ENCODE peak calls at places on chromosomes 6 and 20, in ten cellular contexts. T is adipocyte, C is upper lobe of right lung, H is small intestine, L is Peyer's patch, R is suprapubic skin, D is right lobe of liver, U is ovary, P is aorta, K is Panc1. X is an unnamed sample.

GRCh38 chr6:154595538-154595937 is 85.1 kb upstream of the CNKSR3 start:
- DNase-seq in R (no peak), C (no peak), T (no peak), U (no peak), P (no peak), H (no peak), L (no peak), K (no peak), D (no peak), X (no peak)

GRCh38 chr20:47468290-47469050 is 33.2 kb upstream of the NCOA3 start:
- DNase-seq in T (no peak), D (no peak), L (peak; percentile 75), K (no peak), H (peak; percentile 12), R (no peak), U (no peak), P (no peak), C (no peak), X (no peak)

GRCh38 chr20:5865604-5866003 is 84.7 kb downstream of the TRMT6 start:
- DNase-seq in U (no peak), D (no peak), K (no peak), C (no peak), P (no peak), R (no peak), L (no peak), H (no peak), T (no peak), X (no peak)

GRCh38 chr6:15997751-15998388 is 131.0 kb upstream of the MYLIP start:
- DNase-seq in C (no peak), U (no peak), T (no peak), H (peak; percentile 8), K (no peak), P (no peak), D (no peak), L (no peak), R (no peak), X (no peak)

GRCh38 chr20:47487175-47487917 is 14.3 kb upstream of the NCOA3 start:
- DNase-seq in R (no peak), K (no peak), T (no peak), H (peak; percentile 21), P (no peak), C (no peak), D (no peak), L (peak; percentile 70), U (no peak), X (peak; percentile 78)

GRCh38 chr6:98308564-98308963 is 525.8 kb upstream of the POU3F2 start:
- DNase-seq in L (no peak), K (no peak), R (no peak), P (no peak), C (no peak), D (no peak), T (no peak), U (no peak), H (no peak), X (no peak)

GRCh38 chr6:144480518-144480917 is 195.4 kb downstream of the UTRN start:
- DNase-seq in H (no peak), L (no peak), P (no peak), D (no peak), C (no peak), R (no peak), U (no peak), K (no peak), T (peak; percentile 36), X (no peak)

GRCh38 chr20:47024461-47024937 is 129.9 kb downstream of the EYA2 start:
- DNase-seq in R (no peak), L (no peak), D (no peak), T (peak; percentile 91), H (no peak), K (no peak), C (no peak), U (no peak), P (no peak), X (no peak)

GRCh38 chr20:47847882-47848485 is 62.7 kb upstream of the SULF2 start:
- DNase-seq in P (no peak), C (no peak), K (no peak), T (no peak), U (no peak), R (no peak), L (no peak), H (no peak), D (no peak), X (no peak)

GRCh38 chr6:163667372-163668060 is 253.0 kb downstream of the QKI start:
- DNase-seq in T (peak; percentile 14), L (peak; percentile 73), U (no peak), P (no peak), R (no peak), C (no peak), K (no peak), H (peak; percentile 2), D (no peak), X (peak; percentile 83)

DNA sequence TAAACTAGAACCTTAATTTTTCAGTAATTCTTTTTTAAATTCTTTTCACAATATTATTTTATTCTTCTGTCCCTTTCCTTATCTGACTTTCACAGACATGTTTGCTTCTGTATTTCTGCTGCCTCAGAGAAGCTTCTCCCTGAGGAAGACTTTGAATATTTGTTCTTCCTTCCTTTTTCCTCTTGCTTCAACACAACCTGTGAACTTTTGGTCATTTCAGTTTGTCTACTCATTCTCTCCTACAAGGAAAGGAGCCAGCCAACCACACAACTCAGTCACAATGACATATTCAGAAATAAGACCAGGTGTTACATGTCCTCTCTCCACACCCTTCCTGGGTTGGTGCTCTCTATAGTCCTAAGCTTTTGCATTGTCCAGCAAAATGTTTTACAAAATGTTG is 310.4 kb downstream of the TFAP2B start:
- DNase-seq in C (no peak), R (no peak), H (no peak), P (no peak), D (no peak), K (no peak), T (no peak), U (no peak), L (no peak), X (no peak)
- H3K9me3 ChIP-seq in C (no peaks in the 10 kb centered on the region), R (no peaks in the 10 kb centered on the region), H (no peaks in the 10 kb centered on the region), P (no peaks in the 10 kb centered on the region), D (no peaks in the 10 kb centered on the region), K (no peaks in the 10 kb centered on the region), T (no peaks in the 10 kb centered on the region), U (no peaks in the 10 kb centered on the region), L (no peaks in the 10 kb centered on the region), X (no peaks in the 10 kb centered on the region)

DNA sequence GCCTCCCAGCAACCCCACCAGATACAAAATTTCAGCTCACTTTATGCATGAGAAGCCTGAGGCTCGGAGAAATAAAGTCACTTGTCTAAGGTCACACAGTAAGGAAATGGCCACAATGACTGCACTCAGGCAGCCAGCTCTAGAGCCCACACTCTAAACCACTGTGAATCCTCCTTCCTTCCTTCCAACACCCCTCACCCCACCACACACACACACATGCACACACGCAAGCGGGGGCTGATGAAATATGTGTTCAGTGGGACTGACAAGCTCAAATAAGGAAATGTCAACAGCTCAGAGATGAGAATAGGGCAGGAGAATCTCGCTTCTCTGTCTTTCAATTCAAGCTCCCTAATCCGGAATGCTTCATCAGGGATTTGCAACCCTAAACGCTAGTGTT is 6.0 kb upstream of the BPIFA1 start:
- DNase-seq in L (no peak), P (no peak), K (no peak), T (no peak), D (no peak), U (no peak), R (no peak), C (no peak), H (no peak), X (no peak)
- H3K4me1 ChIP-seq in L (no peaks in the 10 kb centered on the region), P (no peaks in the 10 kb centered on the region), K (no peaks in the 10 kb centered on the region), T (no peaks in the 10 kb centered on the region), D (no peaks in the 10 kb centered on the region), U (no peaks in the 10 kb centered on the region), R (no peaks in the 10 kb centered on the region), C (no peaks in the 10 kb centered on the region), H (no peaks in the 10 kb centered on the region), X (no peaks in the 10 kb centered on the region)

DNA sequence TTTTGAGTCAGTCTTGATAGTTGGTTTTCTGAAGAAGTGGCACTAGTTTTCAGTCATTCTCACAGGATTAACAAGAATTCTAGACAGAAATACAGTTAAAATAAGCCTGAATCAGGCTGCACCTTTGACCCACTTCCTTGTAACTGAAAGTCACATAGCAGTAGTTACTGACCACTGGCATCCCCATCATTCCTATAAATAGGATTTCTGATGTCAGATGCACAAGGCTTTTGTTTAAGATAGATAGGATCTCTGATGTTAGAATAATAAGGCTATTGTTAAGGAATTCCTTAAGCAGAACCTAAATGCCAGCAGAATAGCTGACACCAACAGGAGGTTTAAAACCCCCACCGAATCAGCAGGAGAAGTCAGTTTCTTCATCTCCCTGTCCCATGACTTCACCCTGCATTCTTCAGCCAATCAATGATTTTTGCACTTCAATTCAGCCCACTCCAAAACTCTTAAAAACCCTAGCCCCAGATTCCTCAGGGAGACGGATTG is 30.6 kb upstream of the ZBTB24 start:
- DNase-seq in T (peak; percentile 28), L (no peak), D (no peak), C (no peak), H (no peak), R (no peak), K (no peak), U (no peak), P (no peak), X (no peak)
- H3K9me3 ChIP-seq in T (no peaks in the 10 kb centered on the region), L (no peaks in the 10 kb centered on the region), D (no peaks in the 10 kb centered on the region), C (no peaks in the 10 kb centered on the region), H (no peaks in the 10 kb centered on the region), R (no peaks in the 10 kb centered on the region), K (no peaks in the 10 kb centered on the region), U (no peaks in the 10 kb centered on the region), P (no peaks in the 10 kb centered on the region), X (no peaks in the 10 kb centered on the region)

GRCh38 chr6:44829811-44830210 is 442.3 kb downstream of the CDC5L start:
- DNase-seq in D (no peak), L (no peak), U (no peak), C (no peak), P (no peak), K (no peak), H (no peak), T (no peak), R (no peak), X (no peak)
- H3K4me1 ChIP-seq in D (no peaks in the 10 kb centered on the region), L (no peaks in the 10 kb centered on the region), U (no peaks in the 10 kb centered on the region), C (no peaks in the 10 kb centered on the region), P (no peaks in the 10 kb centered on the region), K (peaks cover 8% of the 10 kb centered on the region), H (no peaks in the 10 kb centered on the region), T (peaks cover 53% of the 10 kb centered on the region), R (peaks cover 4% of the 10 kb centered on the region), X (peaks cover 12% of the 10 kb centered on the region)

GRCh38 chr6:81570673-81571072 is 181.8 kb downstream of the TENT5A start:
- DNase-seq in D (no peak), C (no peak), T (no peak), P (no peak), L (no peak), R (no peak), U (no peak), K (no peak), H (no peak), X (no peak)

GRCh38 chr6:81575446-81575845 is 177.0 kb downstream of the TENT5A start:
- DNase-seq in C (no peak), H (no peak), K (no peak), T (peak; percentile 19), U (no peak), D (no peak), L (no peak), R (no peak), P (no peak), X (no peak)

GRCh38 chr6:81568973-81569372 is 183.5 kb downstream of the TENT5A start:
- DNase-seq in T (no peak), K (no peak), R (no peak), P (no peak), L (no peak), H (no peak), D (no peak), C (no peak), U (no peak), X (no peak)

DNA sequence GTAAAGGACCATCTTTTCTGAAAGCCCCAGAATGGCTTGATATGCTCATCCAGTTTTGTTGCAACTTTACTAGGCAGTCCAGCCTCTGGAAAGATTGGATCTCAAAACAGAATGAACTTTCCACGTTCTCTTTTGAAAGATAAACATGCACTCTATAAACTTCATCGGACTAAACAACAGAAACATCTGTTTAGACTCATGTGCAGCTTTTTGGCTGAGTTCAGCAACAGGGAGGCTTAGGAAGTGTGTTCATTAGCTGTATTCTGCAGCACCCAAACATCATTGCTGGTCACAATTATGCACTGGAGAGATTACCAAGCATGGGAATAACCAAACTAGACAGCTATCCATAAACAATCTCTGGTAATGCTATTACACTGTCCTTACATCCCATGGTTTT is 180.5 kb downstream of the TENT5A start:
- DNase-seq in K (no peak), L (no peak), C (no peak), R (no peak), D (no peak), T (peak; percentile 60), U (no peak), P (no peak), H (no peak), X (no peak)
- H3K9me3 ChIP-seq in K (no peaks in the 10 kb centered on the region), L (no peaks in the 10 kb centered on the region), C (no peaks in the 10 kb centered on the region), R (no peaks in the 10 kb centered on the region), D (no peaks in the 10 kb centered on the region), T (no peaks in the 10 kb centered on the region), U (no peaks in the 10 kb centered on the region), P (no peaks in the 10 kb centered on the region), H (no peaks in the 10 kb centered on the region), X (no peaks in the 10 kb centered on the region)